ENCODE peak calls at places on chromosomes 7 and 10, in seven cellular contexts. One of them, this sample, is unnamed.

GRCh38 chr10:52347327-52347667 is 33.2 kb downstream of the DKK1 start:
- DNase-seq in spleen: peak; percentile 61
- DNase-seq in fibroblast of lung: no peak
- DNase-seq in astrocyte of the cerebellum: no peak
- DNase-seq in cardiac fibroblast: no peak
- DNase-seq in heart right ventricle: no peak
- DNase-seq in tibial artery: no peak
- DNase-seq in this sample: no peak

GRCh38 chr7:10122573-10123100 is 851.0 kb upstream of the PHF14 start:
- DNase-seq in tibial artery: no peak
- DNase-seq in astrocyte of the cerebellum: no peak
- DNase-seq in spleen: no peak
- DNase-seq in fibroblast of lung: peak; percentile 1
- DNase-seq in cardiac fibroblast: no peak
- DNase-seq in heart right ventricle: no peak
- DNase-seq in this sample: no peak

GRCh38 chr7:31408120-31408729 is 67.7 kb upstream of the NEUROD6 start:
- DNase-seq in tibial artery: no peak
- DNase-seq in heart right ventricle: no peak
- DNase-seq in astrocyte of the cerebellum: peak; percentile 26
- DNase-seq in fibroblast of lung: peak; percentile 60
- DNase-seq in cardiac fibroblast: peak; percentile 47
- DNase-seq in spleen: no peak
- DNase-seq in this sample: peak; percentile 93

GRCh38 chr7:78207262-78207661 is 408.7 kb downstream of the PHTF2 start:
- DNase-seq in cardiac fibroblast: no peak
- DNase-seq in tibial artery: no peak
- DNase-seq in astrocyte of the cerebellum: no peak
- DNase-seq in fibroblast of lung: no peak
- DNase-seq in heart right ventricle: no peak
- DNase-seq in spleen: no peak
- DNase-seq in this sample: no peak

GRCh38 chr10:78700413-78700812 is 368.4 kb upstream of the ZMIZ1 start:
- DNase-seq in heart right ventricle: peak; percentile 21
- DNase-seq in tibial artery: no peak
- DNase-seq in astrocyte of the cerebellum: no peak
- DNase-seq in cardiac fibroblast: peak; percentile 47
- DNase-seq in fibroblast of lung: no peak
- DNase-seq in spleen: no peak
- DNase-seq in this sample: peak; percentile 68

GRCh38 chr7:2920956-2921708 is 77.0 kb upstream of the GNA12 start:
- DNase-seq in astrocyte of the cerebellum: no peak
- DNase-seq in heart right ventricle: no peak
- DNase-seq in cardiac fibroblast: no peak
- DNase-seq in fibroblast of lung: no peak
- DNase-seq in spleen: no peak
- DNase-seq in tibial artery: peak; percentile 54
- DNase-seq in this sample: no peak

GRCh38 chr7:108158766-108159165 is 28.6 kb upstream of the LAMB4 start:
- DNase-seq in spleen: no peak
- DNase-seq in astrocyte of the cerebellum: no peak
- DNase-seq in cardiac fibroblast: no peak
- DNase-seq in heart right ventricle: no peak
- DNase-seq in fibroblast of lung: no peak
- DNase-seq in tibial artery: no peak
- DNase-seq in this sample: peak; percentile 79

GRCh38 chr7:93592588-93593266 is 18.2 kb upstream of the CALCR start:
- DNase-seq in heart right ventricle: no peak
- DNase-seq in spleen: no peak
- DNase-seq in cardiac fibroblast: no peak
- DNase-seq in astrocyte of the cerebellum: no peak
- DNase-seq in tibial artery: no peak
- DNase-seq in fibroblast of lung: no peak
- DNase-seq in this sample: no peak

GRCh38 chr10:83820033-83820432 is 319.3 kb upstream of the GHITM start:
- DNase-seq in spleen: no peak
- DNase-seq in astrocyte of the cerebellum: no peak
- DNase-seq in tibial artery: no peak
- DNase-seq in fibroblast of lung: no peak
- DNase-seq in cardiac fibroblast: peak; percentile 1
- DNase-seq in heart right ventricle: no peak
- DNase-seq in this sample: no peak

GRCh38 chr7:47951374-47951773 is 3.1 kb upstream of the PKD1L1 start:
- DNase-seq in astrocyte of the cerebellum: no peak
- DNase-seq in fibroblast of lung: no peak
- DNase-seq in tibial artery: no peak
- DNase-seq in spleen: no peak
- DNase-seq in heart right ventricle: no peak
- DNase-seq in cardiac fibroblast: no peak
- DNase-seq in this sample: peak; percentile 20

GRCh38 chr7:544528-545221 is 25.0 kb upstream of the PDGFA start:
- DNase-seq in astrocyte of the cerebellum: no peak
- DNase-seq in cardiac fibroblast: no peak
- DNase-seq in fibroblast of lung: no peak
- DNase-seq in tibial artery: no peak
- DNase-seq in heart right ventricle: no peak
- DNase-seq in spleen: no peak
- DNase-seq in this sample: no peak

GRCh38 chr10:118332948-118333710 is 9.0 kb downstream of the FAM204A start:
- DNase-seq in tibial artery: no peak
- DNase-seq in cardiac fibroblast: peak; percentile 46
- DNase-seq in spleen: no peak
- DNase-seq in fibroblast of lung: peak; percentile 25
- DNase-seq in heart right ventricle: no peak
- DNase-seq in astrocyte of the cerebellum: no peak
- DNase-seq in this sample: peak; percentile 39

GRCh38 chr7:42167206-42167913 is 69.6 kb downstream of the GLI3 start:
- DNase-seq in tibial artery: no peak
- DNase-seq in fibroblast of lung: no peak
- DNase-seq in astrocyte of the cerebellum: no peak
- DNase-seq in spleen: no peak
- DNase-seq in cardiac fibroblast: no peak
- DNase-seq in heart right ventricle: no peak
- DNase-seq in this sample: no peak

GRCh38 chr7:155643804-155644177 is 670 bp upstream of the RBM33 start:
- DNase-seq in cardiac fibroblast: no peak
- DNase-seq in spleen: peak; percentile 93
- DNase-seq in astrocyte of the cerebellum: no peak
- DNase-seq in heart right ventricle: no peak
- DNase-seq in tibial artery: no peak
- DNase-seq in fibroblast of lung: no peak
- DNase-seq in this sample: no peak

GRCh38 chr10:30823651-30824050 is 194.1 kb upstream of the LYZL2 start:
- DNase-seq in spleen: peak; percentile 41
- DNase-seq in fibroblast of lung: no peak
- DNase-seq in astrocyte of the cerebellum: no peak
- DNase-seq in heart right ventricle: no peak
- DNase-seq in cardiac fibroblast: no peak
- DNase-seq in tibial artery: peak; percentile 45
- DNase-seq in this sample: no peak

GRCh38 chr10:6173203-6173602 is 29.5 kb upstream of the PFKFB3 start:
- DNase-seq in cardiac fibroblast: no peak
- DNase-seq in heart right ventricle: no peak
- DNase-seq in fibroblast of lung: no peak
- DNase-seq in tibial artery: no peak
- DNase-seq in spleen: no peak
- DNase-seq in astrocyte of the cerebellum: no peak
- DNase-seq in this sample: no peak

GRCh38 chr7:73519867-73520672 is 2.0 kb downstream of the BAZ1B start:
- DNase-seq in fibroblast of lung: no peak
- DNase-seq in heart right ventricle: no peak
- DNase-seq in tibial artery: peak; percentile 55
- DNase-seq in spleen: peak; percentile 62
- DNase-seq in astrocyte of the cerebellum: no peak
- DNase-seq in cardiac fibroblast: peak; percentile 25
- DNase-seq in this sample: no peak

GRCh38 chr7:75732764-75733630 is 5.7 kb downstream of the HIP1 start:
- DNase-seq in fibroblast of lung: peak; percentile 73
- DNase-seq in cardiac fibroblast: peak; percentile 84
- DNase-seq in heart right ventricle: no peak
- DNase-seq in tibial artery: peak; percentile 73
- DNase-seq in spleen: no peak
- DNase-seq in astrocyte of the cerebellum: peak; percentile 80
- DNase-seq in this sample: no peak

GRCh38 chr10:119537953-119538630 is 4.4 kb downstream of the RGS10 start:
- DNase-seq in astrocyte of the cerebellum: no peak
- DNase-seq in tibial artery: no peak
- DNase-seq in spleen: no peak
- DNase-seq in heart right ventricle: no peak
- DNase-seq in fibroblast of lung: no peak
- DNase-seq in cardiac fibroblast: no peak
- DNase-seq in this sample: no peak

DNA sequence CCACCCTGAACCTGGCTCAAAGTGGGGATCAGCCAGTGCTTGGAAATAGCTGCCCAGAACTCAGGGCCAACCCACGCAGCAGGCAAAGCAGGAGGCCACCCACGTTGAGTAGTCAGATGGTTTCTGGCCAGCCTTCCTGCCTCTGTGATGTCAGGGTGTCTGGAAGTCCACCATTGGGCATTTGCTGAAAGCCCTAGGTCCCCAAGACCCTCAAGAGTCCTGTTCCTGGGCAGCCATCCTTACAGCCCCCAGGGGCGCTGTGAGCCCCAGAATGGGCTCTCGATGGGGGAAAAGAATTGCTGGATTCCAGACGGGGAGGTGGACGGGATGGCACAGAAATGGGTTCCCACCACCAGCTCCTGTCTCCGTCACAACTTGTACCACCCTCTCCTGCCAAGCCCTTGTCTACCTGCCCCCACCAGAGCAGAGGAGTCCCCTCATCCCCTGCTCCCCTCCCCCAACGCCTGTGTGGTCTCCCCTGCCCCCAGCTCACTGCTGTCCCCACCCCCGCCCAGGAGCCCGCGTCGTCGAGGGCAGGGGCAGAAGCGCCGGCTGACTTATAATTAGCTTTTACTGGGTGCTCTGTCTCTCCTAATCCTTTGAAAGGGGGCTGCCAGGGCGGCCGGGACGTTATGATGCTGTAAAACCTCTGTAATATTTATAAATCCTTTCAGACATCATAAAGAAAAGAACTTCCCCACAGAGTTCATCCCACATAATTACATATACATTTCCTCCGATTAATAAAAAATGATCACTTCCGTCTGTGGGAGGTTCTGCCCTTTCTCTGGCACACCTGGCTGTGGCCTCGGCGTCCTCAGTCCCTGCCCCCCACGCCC is 3.8 kb downstream of the MYL10 start:
- DNase-seq in cardiac fibroblast: no peak
- DNase-seq in tibial artery: no peak
- DNase-seq in heart right ventricle: no peak
- DNase-seq in spleen: no peak
- DNase-seq in fibroblast of lung: no peak
- DNase-seq in astrocyte of the cerebellum: no peak
- DNase-seq in this sample: no peak
- TF ChIP-seq CTCF in cardiac fibroblast: no peak
- TF ChIP-seq CTCF in tibial artery: no peak
- TF ChIP-seq CTCF in heart right ventricle: no peak
- TF ChIP-seq CTCF in spleen: no peak
- TF ChIP-seq CTCF in fibroblast of lung: peak; percentile 9
- TF ChIP-seq CTCF in astrocyte of the cerebellum: no peak
- TF ChIP-seq CTCF in this sample: no peak

DNA sequence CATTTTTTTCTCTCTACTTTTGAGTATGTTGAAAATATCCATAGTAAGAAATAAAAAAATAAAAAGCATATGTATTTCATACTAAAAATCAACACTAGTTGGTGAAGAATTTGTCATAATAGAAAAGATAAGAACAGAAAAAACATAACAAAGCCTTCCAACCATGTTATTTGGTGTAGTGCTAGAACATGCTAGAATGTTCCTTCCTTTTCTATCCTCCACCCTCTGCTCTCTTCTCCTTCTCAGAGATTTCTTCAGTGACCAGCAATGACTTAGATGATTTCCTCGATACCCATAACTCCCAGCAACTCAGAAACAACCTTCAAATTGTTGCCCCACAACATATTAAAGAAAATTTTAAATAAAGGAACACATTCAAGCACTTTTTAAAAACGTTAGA is 2.6 kb downstream of the ZC3HAV1 start:
- DNase-seq in fibroblast of lung: no peak
- DNase-seq in cardiac fibroblast: no peak
- DNase-seq in astrocyte of the cerebellum: no peak
- DNase-seq in heart right ventricle: no peak
- DNase-seq in tibial artery: no peak
- DNase-seq in spleen: no peak
- DNase-seq in this sample: no peak
- H3K4me3 ChIP-seq in fibroblast of lung: no peak overlapping the region
- H3K4me3 ChIP-seq in cardiac fibroblast: peak overlapping the region; percentile 97
- H3K4me3 ChIP-seq in astrocyte of the cerebellum: no peak overlapping the region
- H3K4me3 ChIP-seq in heart right ventricle: peak overlapping the region; percentile 98
- H3K4me3 ChIP-seq in tibial artery: peak overlapping the region; percentile 95
- H3K4me3 ChIP-seq in spleen: peak overlapping the region; percentile 94
- H3K4me3 ChIP-seq in this sample: no peak overlapping the region

GRCh38 chr7:115102738-115103137 is 180.8 kb downstream of the MDFIC start:
- DNase-seq in tibial artery: no peak
- DNase-seq in spleen: no peak
- DNase-seq in astrocyte of the cerebellum: no peak
- DNase-seq in heart right ventricle: no peak
- DNase-seq in fibroblast of lung: no peak
- DNase-seq in cardiac fibroblast: no peak
- DNase-seq in this sample: no peak

GRCh38 chr7:115097175-115097671 is 175.3 kb downstream of the MDFIC start:
- DNase-seq in fibroblast of lung: peak; percentile 82
- DNase-seq in tibial artery: no peak
- DNase-seq in spleen: no peak
- DNase-seq in cardiac fibroblast: peak; percentile 73
- DNase-seq in heart right ventricle: no peak
- DNase-seq in astrocyte of the cerebellum: peak; percentile 91
- DNase-seq in this sample: peak; percentile 84

GRCh38 chr7:115096262-115096661 is 174.4 kb downstream of the MDFIC start:
- DNase-seq in tibial artery: no peak
- DNase-seq in cardiac fibroblast: peak; percentile 9
- DNase-seq in heart right ventricle: no peak
- DNase-seq in astrocyte of the cerebellum: no peak
- DNase-seq in fibroblast of lung: no peak
- DNase-seq in spleen: no peak
- DNase-seq in this sample: no peak

GRCh38 chr7:115101199-115101598 is 179.3 kb downstream of the MDFIC start:
- DNase-seq in fibroblast of lung: no peak
- DNase-seq in tibial artery: no peak
- DNase-seq in heart right ventricle: no peak
- DNase-seq in astrocyte of the cerebellum: no peak
- DNase-seq in spleen: no peak
- DNase-seq in cardiac fibroblast: no peak
- DNase-seq in this sample: no peak

GRCh38 chr7:115099906-115100305 is 178.0 kb downstream of the MDFIC start:
- DNase-seq in cardiac fibroblast: peak; percentile 78
- DNase-seq in astrocyte of the cerebellum: peak; percentile 41
- DNase-seq in tibial artery: no peak
- DNase-seq in fibroblast of lung: peak; percentile 69
- DNase-seq in heart right ventricle: no peak
- DNase-seq in spleen: no peak
- DNase-seq in this sample: peak; percentile 81
- TF ChIP-seq CTCF in cardiac fibroblast: no peak
- TF ChIP-seq CTCF in astrocyte of the cerebellum: no peak
- TF ChIP-seq CTCF in tibial artery: no peak
- TF ChIP-seq CTCF in fibroblast of lung: no peak
- TF ChIP-seq CTCF in heart right ventricle: no peak
- TF ChIP-seq CTCF in spleen: no peak
- TF ChIP-seq CTCF in this sample: no peak

DNA sequence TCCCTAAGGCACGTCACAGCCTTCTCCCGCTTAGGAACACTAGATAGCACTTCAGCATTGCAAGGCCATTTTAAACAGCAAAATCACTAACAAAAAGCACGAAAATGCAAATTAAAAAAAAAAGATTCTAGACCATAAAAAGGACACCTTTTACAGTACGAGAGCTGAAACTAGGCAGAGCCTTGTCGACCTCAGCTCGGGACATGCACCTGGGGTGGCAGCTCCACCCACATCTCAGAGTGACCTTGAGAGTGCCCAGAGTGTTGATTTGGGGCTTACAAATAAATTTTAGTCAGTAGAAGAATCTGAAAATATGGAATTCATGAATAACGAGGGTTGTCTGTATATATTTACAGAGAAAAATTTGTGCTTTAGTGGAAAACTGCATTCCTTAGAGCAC is 1.1 kb downstream of the MRPS24 start:
- DNase-seq in cardiac fibroblast: no peak
- DNase-seq in tibial artery: no peak
- DNase-seq in heart right ventricle: no peak
- DNase-seq in astrocyte of the cerebellum: no peak
- DNase-seq in fibroblast of lung: no peak
- DNase-seq in spleen: peak; percentile 43
- DNase-seq in this sample: no peak
- H3K4me3 ChIP-seq in cardiac fibroblast: peak overlapping the region; percentile 84
- H3K4me3 ChIP-seq in tibial artery: peak overlapping the region; percentile 98
- H3K4me3 ChIP-seq in heart right ventricle: peak overlapping the region; percentile 68
- H3K4me3 ChIP-seq in astrocyte of the cerebellum: peak overlapping the region; percentile 60
- H3K4me3 ChIP-seq in fibroblast of lung: peak overlapping the region; percentile 68
- H3K4me3 ChIP-seq in spleen: peak overlapping the region; percentile 79
- H3K4me3 ChIP-seq in this sample: no peak overlapping the region

This sample was measured in bronchial epithelial cell.